ENCODE peak calls at places on chromosomes 7 and 10, in ten cellular contexts. One of them, this sample, is unnamed. For H3K4me1, the result is how much of the 10 kb centered on the place peaks cover.

GRCh38 chr10:99661370-99661749 is 2.1 kb downstream of the ENTPD7 start:
- DNase-seq in stomach: no peak
- DNase-seq in Peyer's patch: peak
- DNase-seq in H9: no peak
- DNase-seq in CD8-positive, alpha-beta T cell: no peak
- DNase-seq in naive thymus-derived CD4-positive, alpha-beta T cell: no peak
- DNase-seq in endothelial cell of umbilical vein: peak
- DNase-seq in GM23248: peak
- DNase-seq in aorta: no peak
- DNase-seq in GM23338: no peak
- DNase-seq in this sample: peak

GRCh38 chr10:29105516-29106215 is 183.2 kb upstream of the LYZL1 start:
- DNase-seq in GM23248: peak
- DNase-seq in aorta: no peak
- DNase-seq in H9: no peak
- DNase-seq in naive thymus-derived CD4-positive, alpha-beta T cell: no peak
- DNase-seq in CD8-positive, alpha-beta T cell: no peak
- DNase-seq in endothelial cell of umbilical vein: peak
- DNase-seq in stomach: no peak
- DNase-seq in GM23338: no peak
- DNase-seq in Peyer's patch: no peak
- DNase-seq in this sample: no peak

GRCh38 chr7:72925546-72926120 is 738 bp downstream of the POM121 start:
- DNase-seq in Peyer's patch: no peak
- DNase-seq in GM23338: no peak
- DNase-seq in endothelial cell of umbilical vein: peak
- DNase-seq in CD8-positive, alpha-beta T cell: no peak
- DNase-seq in H9: no peak
- DNase-seq in stomach: no peak
- DNase-seq in naive thymus-derived CD4-positive, alpha-beta T cell: no peak
- DNase-seq in GM23248: peak
- DNase-seq in aorta: no peak
- DNase-seq in this sample: peak

GRCh38 chr10:78196964-78197363 is 163.3 kb downstream of the RPS24 start:
- DNase-seq in GM23338: no peak
- DNase-seq in H9: no peak
- DNase-seq in endothelial cell of umbilical vein: no peak
- DNase-seq in naive thymus-derived CD4-positive, alpha-beta T cell: no peak
- DNase-seq in CD8-positive, alpha-beta T cell: no peak
- DNase-seq in Peyer's patch: no peak
- DNase-seq in stomach: no peak
- DNase-seq in GM23248: peak
- DNase-seq in aorta: no peak
- DNase-seq in this sample: peak

GRCh38 chr10:67815571-67816059 is 22.4 kb downstream of the DNAJC12 start:
- DNase-seq in Peyer's patch: no peak
- DNase-seq in endothelial cell of umbilical vein: peak
- DNase-seq in H9: no peak
- DNase-seq in GM23338: no peak
- DNase-seq in CD8-positive, alpha-beta T cell: no peak
- DNase-seq in aorta: no peak
- DNase-seq in GM23248: no peak
- DNase-seq in naive thymus-derived CD4-positive, alpha-beta T cell: no peak
- DNase-seq in stomach: no peak
- DNase-seq in this sample: no peak

GRCh38 chr10:116621476-116621875 is 723 bp downstream of the PNLIPRP2 start:
- DNase-seq in endothelial cell of umbilical vein: no peak
- DNase-seq in Peyer's patch: no peak
- DNase-seq in H9: no peak
- DNase-seq in CD8-positive, alpha-beta T cell: no peak
- DNase-seq in aorta: no peak
- DNase-seq in GM23248: no peak
- DNase-seq in naive thymus-derived CD4-positive, alpha-beta T cell: no peak
- DNase-seq in GM23338: no peak
- DNase-seq in stomach: no peak
- DNase-seq in this sample: no peak

GRCh38 chr10:43453266-43453831 is 16.4 kb downstream of the ZNF487 start:
- DNase-seq in GM23338: no peak
- DNase-seq in Peyer's patch: no peak
- DNase-seq in H9: no peak
- DNase-seq in stomach: no peak
- DNase-seq in aorta: no peak
- DNase-seq in GM23248: peak
- DNase-seq in endothelial cell of umbilical vein: no peak
- DNase-seq in naive thymus-derived CD4-positive, alpha-beta T cell: no peak
- DNase-seq in CD8-positive, alpha-beta T cell: no peak
- DNase-seq in this sample: no peak

GRCh38 chr7:48139461-48139860 is 31.8 kb upstream of the ABCA13 start:
- DNase-seq in endothelial cell of umbilical vein: peak
- DNase-seq in naive thymus-derived CD4-positive, alpha-beta T cell: no peak
- DNase-seq in H9: peak
- DNase-seq in aorta: no peak
- DNase-seq in GM23248: peak
- DNase-seq in Peyer's patch: no peak
- DNase-seq in GM23338: peak
- DNase-seq in CD8-positive, alpha-beta T cell: no peak
- DNase-seq in stomach: no peak
- DNase-seq in this sample: peak

GRCh38 chr10:98170249-98171117 is 36.0 kb downstream of the R3HCC1L start:
- DNase-seq in naive thymus-derived CD4-positive, alpha-beta T cell: no peak
- DNase-seq in CD8-positive, alpha-beta T cell: no peak
- DNase-seq in GM23248: peak
- DNase-seq in H9: peak
- DNase-seq in Peyer's patch: peak
- DNase-seq in GM23338: peak
- DNase-seq in endothelial cell of umbilical vein: peak
- DNase-seq in stomach: peak
- DNase-seq in aorta: no peak
- DNase-seq in this sample: peak

GRCh38 chr10:13750299-13751190 is 163.8 kb downstream of the PRPF18 start:
- DNase-seq in endothelial cell of umbilical vein: no peak
- DNase-seq in H9: no peak
- DNase-seq in aorta: no peak
- DNase-seq in naive thymus-derived CD4-positive, alpha-beta T cell: no peak
- DNase-seq in stomach: no peak
- DNase-seq in Peyer's patch: no peak
- DNase-seq in GM23248: no peak
- DNase-seq in CD8-positive, alpha-beta T cell: no peak
- DNase-seq in GM23338: no peak
- DNase-seq in this sample: no peak

DNA sequence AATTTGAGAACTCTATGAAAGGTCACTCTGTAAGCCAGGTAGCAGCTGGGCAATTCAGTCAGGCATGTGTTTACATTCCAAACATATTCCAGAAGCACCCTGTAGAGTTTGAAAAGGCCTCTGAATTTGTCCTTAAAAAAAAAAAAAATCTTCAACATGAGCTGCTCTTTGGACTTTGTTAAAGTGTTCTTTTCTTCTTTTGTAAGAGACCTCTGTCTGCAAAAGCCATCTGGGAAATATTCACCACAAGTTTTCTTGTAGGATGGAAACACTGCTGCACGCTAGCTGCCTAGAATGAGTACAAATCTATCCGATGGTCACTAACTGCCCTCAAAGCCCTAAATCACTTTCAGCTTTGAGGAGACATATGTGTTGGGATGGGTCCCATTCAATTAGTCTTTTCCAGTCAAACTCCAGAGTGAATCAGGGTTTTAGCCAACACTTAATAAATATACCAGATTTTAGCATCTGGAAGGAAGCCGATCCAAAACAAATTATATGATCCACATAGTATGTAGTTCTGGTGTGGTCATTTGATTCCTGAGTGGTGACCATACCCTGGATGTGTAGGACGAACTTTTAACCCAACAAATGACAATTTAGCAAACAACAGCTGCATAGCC is 85.9 kb downstream of the CD36 start:
- DNase-seq in Peyer's patch: no peak
- DNase-seq in stomach: no peak
- DNase-seq in naive thymus-derived CD4-positive, alpha-beta T cell: no peak
- DNase-seq in GM23338: peak
- DNase-seq in GM23248: peak
- DNase-seq in aorta: no peak
- DNase-seq in endothelial cell of umbilical vein: no peak
- DNase-seq in CD8-positive, alpha-beta T cell: no peak
- DNase-seq in H9: no peak
- DNase-seq in this sample: no peak
- H3K4me1 ChIP-seq in Peyer's patch: under half
- H3K4me1 ChIP-seq in stomach: under half
- H3K4me1 ChIP-seq in naive thymus-derived CD4-positive, alpha-beta T cell: under half
- H3K4me1 ChIP-seq in GM23338: under half
- H3K4me1 ChIP-seq in GM23248: half or more
- H3K4me1 ChIP-seq in aorta: under half
- H3K4me1 ChIP-seq in endothelial cell of umbilical vein: under half
- H3K4me1 ChIP-seq in CD8-positive, alpha-beta T cell: under half
- H3K4me1 ChIP-seq in H9: under half
- H3K4me1 ChIP-seq in this sample: under half

GRCh38 chr7:92768501-92769360 is 67.6 kb downstream of the CDK6 start:
- DNase-seq in aorta: no peak
- DNase-seq in H9: no peak
- DNase-seq in naive thymus-derived CD4-positive, alpha-beta T cell: no peak
- DNase-seq in GM23248: peak
- DNase-seq in GM23338: peak
- DNase-seq in CD8-positive, alpha-beta T cell: no peak
- DNase-seq in endothelial cell of umbilical vein: no peak
- DNase-seq in stomach: no peak
- DNase-seq in Peyer's patch: no peak
- DNase-seq in this sample: no peak

GRCh38 chr7:92765725-92766124 is 70.6 kb downstream of the CDK6 start:
- DNase-seq in Peyer's patch: no peak
- DNase-seq in H9: no peak
- DNase-seq in aorta: no peak
- DNase-seq in naive thymus-derived CD4-positive, alpha-beta T cell: no peak
- DNase-seq in GM23248: peak
- DNase-seq in stomach: no peak
- DNase-seq in CD8-positive, alpha-beta T cell: no peak
- DNase-seq in GM23338: no peak
- DNase-seq in endothelial cell of umbilical vein: no peak
- DNase-seq in this sample: peak

GRCh38 chr7:92766461-92767003 is 69.8 kb downstream of the CDK6 start:
- DNase-seq in endothelial cell of umbilical vein: peak
- DNase-seq in GM23248: peak
- DNase-seq in stomach: no peak
- DNase-seq in CD8-positive, alpha-beta T cell: no peak
- DNase-seq in H9: no peak
- DNase-seq in naive thymus-derived CD4-positive, alpha-beta T cell: no peak
- DNase-seq in GM23338: no peak
- DNase-seq in Peyer's patch: no peak
- DNase-seq in aorta: no peak
- DNase-seq in this sample: peak

GRCh38 chr7:92769361-92769633 is 67.1 kb downstream of the CDK6 start:
- DNase-seq in GM23338: no peak
- DNase-seq in aorta: no peak
- DNase-seq in Peyer's patch: no peak
- DNase-seq in naive thymus-derived CD4-positive, alpha-beta T cell: no peak
- DNase-seq in H9: no peak
- DNase-seq in endothelial cell of umbilical vein: no peak
- DNase-seq in stomach: no peak
- DNase-seq in GM23248: no peak
- DNase-seq in CD8-positive, alpha-beta T cell: no peak
- DNase-seq in this sample: no peak

GRCh38 chr7:92767427-92767826 is 68.9 kb downstream of the CDK6 start:
- DNase-seq in Peyer's patch: no peak
- DNase-seq in CD8-positive, alpha-beta T cell: no peak
- DNase-seq in GM23338: no peak
- DNase-seq in naive thymus-derived CD4-positive, alpha-beta T cell: no peak
- DNase-seq in stomach: no peak
- DNase-seq in GM23248: peak
- DNase-seq in H9: no peak
- DNase-seq in aorta: no peak
- DNase-seq in endothelial cell of umbilical vein: peak
- DNase-seq in this sample: no peak
- H3K4me1 ChIP-seq in Peyer's patch: under half
- H3K4me1 ChIP-seq in CD8-positive, alpha-beta T cell: under half
- H3K4me1 ChIP-seq in GM23338: half or more
- H3K4me1 ChIP-seq in naive thymus-derived CD4-positive, alpha-beta T cell: under half
- H3K4me1 ChIP-seq in stomach: under half
- H3K4me1 ChIP-seq in GM23248: half or more
- H3K4me1 ChIP-seq in H9: under half
- H3K4me1 ChIP-seq in aorta: under half
- H3K4me1 ChIP-seq in endothelial cell of umbilical vein: under half
- H3K4me1 ChIP-seq in this sample: under half

DNA sequence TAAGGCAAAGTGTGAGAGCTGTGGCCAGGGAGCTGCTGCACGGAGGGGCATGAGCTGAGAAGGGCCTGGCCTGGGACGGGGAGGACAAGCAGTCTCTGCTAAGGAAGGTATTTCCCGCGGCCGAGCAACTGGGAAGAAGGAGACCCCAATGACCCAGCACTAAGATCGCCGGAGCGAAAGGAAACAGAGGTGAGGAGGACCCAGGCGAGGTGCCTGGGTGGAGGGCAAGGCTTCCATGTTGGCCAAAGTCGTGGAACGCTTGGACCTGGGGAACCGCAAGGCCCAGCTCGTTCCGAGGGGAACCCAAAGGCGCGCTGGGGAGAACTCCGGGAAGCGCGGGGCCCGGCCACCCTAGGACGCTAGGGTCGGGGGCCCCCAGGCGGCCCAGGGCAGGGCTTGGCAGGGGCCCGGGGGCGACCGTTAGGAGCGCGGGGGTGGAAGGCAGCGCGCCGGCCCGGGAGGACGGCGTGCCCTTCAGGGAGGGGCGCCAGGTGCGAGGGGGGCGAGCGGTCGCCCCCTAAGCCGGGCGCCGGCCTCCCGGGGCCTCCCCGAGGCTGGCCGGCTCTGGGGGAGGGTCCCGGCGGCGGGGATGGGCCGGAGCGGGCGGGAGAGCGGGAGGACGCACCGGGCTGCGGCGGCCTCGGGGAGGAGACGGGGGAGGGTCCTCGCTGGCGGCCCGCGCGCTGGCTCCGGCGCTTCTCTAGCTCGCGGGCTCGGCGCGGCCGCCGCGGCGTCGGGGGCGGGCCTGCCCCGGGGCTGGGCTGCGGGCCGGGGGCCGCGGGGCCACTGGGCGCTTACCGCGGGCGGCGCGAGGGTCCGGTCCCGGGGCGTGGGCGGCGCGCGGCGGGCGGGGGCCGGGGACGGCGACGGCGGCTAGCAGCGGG is 496 bp downstream of the GIGYF1 start:
- DNase-seq in endothelial cell of umbilical vein: peak
- DNase-seq in naive thymus-derived CD4-positive, alpha-beta T cell: no peak
- DNase-seq in stomach: no peak
- DNase-seq in aorta: no peak
- DNase-seq in Peyer's patch: no peak
- DNase-seq in GM23338: peak
- DNase-seq in CD8-positive, alpha-beta T cell: no peak
- DNase-seq in H9: peak
- DNase-seq in GM23248: peak
- DNase-seq in this sample: peak
- H3K4me1 ChIP-seq in endothelial cell of umbilical vein: under half
- H3K4me1 ChIP-seq in naive thymus-derived CD4-positive, alpha-beta T cell: under half
- H3K4me1 ChIP-seq in stomach: half or more
- H3K4me1 ChIP-seq in aorta: under half
- H3K4me1 ChIP-seq in Peyer's patch: under half
- H3K4me1 ChIP-seq in GM23338: under half
- H3K4me1 ChIP-seq in CD8-positive, alpha-beta T cell: under half
- H3K4me1 ChIP-seq in H9: under half
- H3K4me1 ChIP-seq in GM23248: under half
- H3K4me1 ChIP-seq in this sample: under half

DNA sequence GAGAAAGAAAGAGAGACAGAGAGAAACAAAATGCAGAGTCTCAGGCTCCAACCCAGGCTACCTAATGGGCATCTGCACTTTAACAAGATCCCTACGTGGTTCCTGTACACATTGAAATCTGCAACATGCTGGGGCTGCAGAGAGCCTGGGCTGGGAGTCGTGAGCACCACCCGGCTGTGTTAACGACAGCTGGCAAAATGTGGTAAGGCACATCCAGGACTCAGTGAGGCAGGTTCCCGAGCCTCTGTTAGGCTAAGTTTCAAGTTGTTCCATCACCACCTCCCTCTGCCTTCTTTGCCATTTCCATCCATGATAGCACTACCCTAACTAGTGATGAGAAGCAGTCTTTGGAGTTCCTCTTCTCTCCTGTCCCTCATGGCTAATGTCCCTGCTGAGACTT is 1.4 kb downstream of the AKR1B10 start:
- DNase-seq in stomach: no peak
- DNase-seq in GM23338: no peak
- DNase-seq in endothelial cell of umbilical vein: no peak
- DNase-seq in aorta: no peak
- DNase-seq in CD8-positive, alpha-beta T cell: no peak
- DNase-seq in H9: no peak
- DNase-seq in GM23248: no peak
- DNase-seq in Peyer's patch: no peak
- DNase-seq in naive thymus-derived CD4-positive, alpha-beta T cell: no peak
- DNase-seq in this sample: no peak
- H3K4me1 ChIP-seq in stomach: under half
- H3K4me1 ChIP-seq in GM23338: under half
- H3K4me1 ChIP-seq in endothelial cell of umbilical vein: under half
- H3K4me1 ChIP-seq in aorta: under half
- H3K4me1 ChIP-seq in CD8-positive, alpha-beta T cell: under half
- H3K4me1 ChIP-seq in H9: under half
- H3K4me1 ChIP-seq in GM23248: under half
- H3K4me1 ChIP-seq in Peyer's patch: under half
- H3K4me1 ChIP-seq in naive thymus-derived CD4-positive, alpha-beta T cell: under half
- H3K4me1 ChIP-seq in this sample: under half